ENCODE peak calls at places on chromosomes 16 and 17, in four cellular contexts. One of them, this sample, is unnamed. For H3K4me1, the result is how much of the 10 kb centered on the place peaks cover.

GRCh38 chr16:26598061-26598460 is 468.7 kb upstream of the C16orf82 start:
- DNase-seq in sigmoid colon: no peak
- DNase-seq in A549: no peak
- DNase-seq in endodermal cell: peak
- DNase-seq in this sample: no peak

GRCh38 chr17:40062347-40063033 is at the start of gene THRA:
- DNase-seq in endodermal cell: peak
- DNase-seq in A549: no peak
- DNase-seq in sigmoid colon: peak
- DNase-seq in this sample: peak

GRCh38 chr16:12020007-12020406 is 43.5 kb downstream of the SNX29 start:
- DNase-seq in sigmoid colon: no peak
- DNase-seq in endodermal cell: no peak
- DNase-seq in A549: no peak
- DNase-seq in this sample: peak

GRCh38 chr16:89018605-89019158 is 41.7 kb upstream of the CBFA2T3 start:
- DNase-seq in sigmoid colon: peak
- DNase-seq in A549: no peak
- DNase-seq in endodermal cell: peak
- DNase-seq in this sample: peak

GRCh38 chr16:23423496-23424049 is 29.4 kb downstream of the COG7 start:
- DNase-seq in sigmoid colon: peak
- DNase-seq in A549: peak
- DNase-seq in endodermal cell: peak
- DNase-seq in this sample: no peak

GRCh38 chr17:68222586-68222985 is 25.3 kb upstream of the AMZ2 start:
- DNase-seq in A549: no peak
- DNase-seq in endodermal cell: no peak
- DNase-seq in sigmoid colon: no peak
- DNase-seq in this sample: no peak

GRCh38 chr17:73604476-73604875 is 39.8 kb downstream of the SDK2 start:
- DNase-seq in endodermal cell: no peak
- DNase-seq in A549: no peak
- DNase-seq in sigmoid colon: no peak
- DNase-seq in this sample: no peak

GRCh38 chr17:4407851-4408250 is 25.9 kb upstream of the SPNS3 start:
- DNase-seq in sigmoid colon: no peak
- DNase-seq in endodermal cell: no peak
- DNase-seq in A549: no peak
- DNase-seq in this sample: no peak

GRCh38 chr16:23874613-23875294 is 39.0 kb downstream of the PRKCB start:
- DNase-seq in sigmoid colon: no peak
- DNase-seq in A549: no peak
- DNase-seq in endodermal cell: no peak
- DNase-seq in this sample: no peak

GRCh38 chr17:10119203-10120112 is 78.9 kb downstream of the GAS7 start:
- DNase-seq in endodermal cell: peak
- DNase-seq in sigmoid colon: peak
- DNase-seq in A549: no peak
- DNase-seq in this sample: peak

GRCh38 chr17:69246726-69247375 is 18.2 kb upstream of the ABCA10 start:
- DNase-seq in sigmoid colon: no peak
- DNase-seq in endodermal cell: no peak
- DNase-seq in A549: peak
- DNase-seq in this sample: no peak

GRCh38 chr16:50309156-50309526 is 42.8 kb downstream of the ADCY7 start:
- DNase-seq in sigmoid colon: no peak
- DNase-seq in endodermal cell: no peak
- DNase-seq in A549: no peak
- DNase-seq in this sample: no peak

GRCh38 chr16:19166500-19166899 is 1.5 kb upstream of the SYT17 start:
- DNase-seq in endodermal cell: no peak
- DNase-seq in A549: peak
- DNase-seq in sigmoid colon: no peak
- DNase-seq in this sample: no peak

GRCh38 chr16:87415441-87415840 is 23.3 kb downstream of the MAP1LC3B start:
- DNase-seq in A549: no peak
- DNase-seq in endodermal cell: no peak
- DNase-seq in sigmoid colon: peak
- DNase-seq in this sample: peak

GRCh38 chr16:31869511-31870201 is 4.0 kb upstream of the ZNF267 start:
- DNase-seq in A549: no peak
- DNase-seq in endodermal cell: no peak
- DNase-seq in sigmoid colon: no peak
- DNase-seq in this sample: peak

GRCh38 chr17:22221344-22221743 is 529.0 kb downstream of the KCNJ18 start:
- DNase-seq in endodermal cell: no peak
- DNase-seq in A549: no peak
- DNase-seq in sigmoid colon: no peak
- DNase-seq in this sample: peak

GRCh38 chr17:61970030-61970429 is 42.2 kb upstream of the INTS2 start:
- DNase-seq in sigmoid colon: no peak
- DNase-seq in A549: no peak
- DNase-seq in endodermal cell: no peak
- DNase-seq in this sample: no peak

GRCh38 chr16:86026136-86026905 is 127.4 kb downstream of the IRF8 start:
- DNase-seq in endodermal cell: peak
- DNase-seq in sigmoid colon: peak
- DNase-seq in A549: no peak
- DNase-seq in this sample: no peak

GRCh38 chr17:61584266-61584665 is 6.8 kb downstream of the NACA2 start:
- DNase-seq in A549: no peak
- DNase-seq in sigmoid colon: no peak
- DNase-seq in endodermal cell: no peak
- DNase-seq in this sample: no peak

GRCh38 chr16:57920891-57921240 is 50.1 kb downstream of the CNGB1 start:
- DNase-seq in endodermal cell: no peak
- DNase-seq in sigmoid colon: no peak
- DNase-seq in A549: no peak
- DNase-seq in this sample: no peak

GRCh38 chr17:2064980-2065785 is 10.3 kb downstream of the HIC1 start:
- DNase-seq in A549: peak
- DNase-seq in sigmoid colon: no peak
- DNase-seq in endodermal cell: peak
- DNase-seq in this sample: peak

GRCh38 chr16:74700206-74701040 is at the start of gene MLKL:
- DNase-seq in A549: peak
- DNase-seq in sigmoid colon: peak
- DNase-seq in endodermal cell: peak
- DNase-seq in this sample: peak

GRCh38 chr17:77471984-77472836 is 331.4 kb downstream of the SEC14L1 start:
- DNase-seq in sigmoid colon: peak
- DNase-seq in A549: no peak
- DNase-seq in endodermal cell: peak
- DNase-seq in this sample: no peak

GRCh38 chr17:70776446-70776845 is 607.1 kb downstream of the KCNJ2 start:
- DNase-seq in A549: no peak
- DNase-seq in endodermal cell: no peak
- DNase-seq in sigmoid colon: no peak
- DNase-seq in this sample: no peak

GRCh38 chr16:86664518-86665318 is 86.4 kb downstream of the FOXL1 start:
- DNase-seq in A549: peak
- DNase-seq in endodermal cell: no peak
- DNase-seq in sigmoid colon: no peak
- DNase-seq in this sample: no peak

GRCh38 chr16:57578521-57579360 is 36.3 kb downstream of the ADGRG5 start:
- DNase-seq in endodermal cell: no peak
- DNase-seq in A549: no peak
- DNase-seq in sigmoid colon: no peak
- DNase-seq in this sample: no peak

GRCh38 chr17:60748232-60748631 is 70.6 kb downstream of the BCAS3 start:
- DNase-seq in A549: no peak
- DNase-seq in endodermal cell: no peak
- DNase-seq in sigmoid colon: no peak
- DNase-seq in this sample: no peak

GRCh38 chr17:4658478-4659305 is 17.2 kb upstream of the ALOX15 start:
- DNase-seq in sigmoid colon: no peak
- DNase-seq in A549: no peak
- DNase-seq in endodermal cell: no peak
- DNase-seq in this sample: no peak

GRCh38 chr17:8408371-8408770 is 10.7 kb upstream of the RNF222 start:
- DNase-seq in endodermal cell: peak
- DNase-seq in sigmoid colon: no peak
- DNase-seq in A549: peak
- DNase-seq in this sample: no peak

GRCh38 chr17:80931421-80932265 is 60.0 kb upstream of the CHMP6 start:
- DNase-seq in A549: no peak
- DNase-seq in sigmoid colon: no peak
- DNase-seq in endodermal cell: peak
- DNase-seq in this sample: peak

GRCh38 chr16:15966420-15967222 is 17.2 kb downstream of the ABCC1 start:
- DNase-seq in endodermal cell: no peak
- DNase-seq in A549: peak
- DNase-seq in sigmoid colon: no peak
- DNase-seq in this sample: no peak

GRCh38 chr17:55271223-55271571 is 6.4 kb downstream of the HLF start:
- DNase-seq in endodermal cell: no peak
- DNase-seq in sigmoid colon: no peak
- DNase-seq in A549: no peak
- DNase-seq in this sample: no peak

GRCh38 chr17:50149425-50150353 is 788 bp downstream of the PPP1R9B start:
- DNase-seq in sigmoid colon: peak
- DNase-seq in endodermal cell: peak
- DNase-seq in A549: peak
- DNase-seq in this sample: peak

GRCh38 chr17:41786227-41787020 is at the start of gene JUP:
- DNase-seq in endodermal cell: peak
- DNase-seq in sigmoid colon: peak
- DNase-seq in A549: peak
- DNase-seq in this sample: peak

DNA sequence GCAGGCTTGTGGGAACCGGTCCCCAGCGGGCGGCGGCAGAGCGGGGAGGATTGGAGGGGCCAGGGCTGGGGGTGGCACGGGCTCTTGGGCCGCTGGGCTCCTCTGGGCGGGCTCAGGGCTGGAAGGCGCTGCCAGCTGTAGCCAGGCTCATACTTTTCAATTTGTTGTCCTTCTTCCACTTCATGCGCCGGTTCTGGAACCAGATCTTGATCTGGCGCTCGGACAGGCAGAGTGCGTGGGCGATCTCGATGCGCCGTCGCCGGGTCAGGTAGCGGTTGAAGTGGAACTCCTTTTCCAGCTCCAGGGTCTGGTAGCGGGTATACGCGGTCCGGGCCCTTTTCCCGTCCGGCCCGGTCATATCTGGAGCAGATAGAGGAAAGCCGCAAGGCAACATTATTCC is 1.5 kb downstream of the HOXB5 start:
- DNase-seq in A549: no peak
- DNase-seq in sigmoid colon: no peak
- DNase-seq in endodermal cell: peak
- DNase-seq in this sample: no peak
- H3K4me3 ChIP-seq in A549: no peak
- H3K4me3 ChIP-seq in sigmoid colon: peak
- H3K4me3 ChIP-seq in endodermal cell: no peak
- H3K4me3 ChIP-seq in this sample: no peak

GRCh38 chr16:56262148-56262878 is 71.0 kb downstream of the GNAO1 start:
- DNase-seq in sigmoid colon: peak
- DNase-seq in endodermal cell: no peak
- DNase-seq in A549: no peak
- DNase-seq in this sample: peak
- H3K4me1 ChIP-seq in sigmoid colon: half or more
- H3K4me1 ChIP-seq in endodermal cell: under half
- H3K4me1 ChIP-seq in A549: under half
- H3K4me1 ChIP-seq in this sample: under half

GRCh38 chr16:48367443-48368049 is 17.7 kb downstream of the SIAH1 start:
- DNase-seq in endodermal cell: no peak
- DNase-seq in sigmoid colon: no peak
- DNase-seq in A549: no peak
- DNase-seq in this sample: no peak

GRCh38 chr16:48369765-48370164 is 15.4 kb downstream of the SIAH1 start:
- DNase-seq in sigmoid colon: no peak
- DNase-seq in A549: no peak
- DNase-seq in endodermal cell: no peak
- DNase-seq in this sample: no peak

GRCh38 chr16:48365030-48365600 is 20.1 kb downstream of the SIAH1 start:
- DNase-seq in sigmoid colon: no peak
- DNase-seq in endodermal cell: no peak
- DNase-seq in A549: peak
- DNase-seq in this sample: no peak

GRCh38 chr16:48366165-48367093 is 18.8 kb downstream of the SIAH1 start:
- DNase-seq in endodermal cell: peak
- DNase-seq in A549: peak
- DNase-seq in sigmoid colon: peak
- DNase-seq in this sample: no peak

DNA sequence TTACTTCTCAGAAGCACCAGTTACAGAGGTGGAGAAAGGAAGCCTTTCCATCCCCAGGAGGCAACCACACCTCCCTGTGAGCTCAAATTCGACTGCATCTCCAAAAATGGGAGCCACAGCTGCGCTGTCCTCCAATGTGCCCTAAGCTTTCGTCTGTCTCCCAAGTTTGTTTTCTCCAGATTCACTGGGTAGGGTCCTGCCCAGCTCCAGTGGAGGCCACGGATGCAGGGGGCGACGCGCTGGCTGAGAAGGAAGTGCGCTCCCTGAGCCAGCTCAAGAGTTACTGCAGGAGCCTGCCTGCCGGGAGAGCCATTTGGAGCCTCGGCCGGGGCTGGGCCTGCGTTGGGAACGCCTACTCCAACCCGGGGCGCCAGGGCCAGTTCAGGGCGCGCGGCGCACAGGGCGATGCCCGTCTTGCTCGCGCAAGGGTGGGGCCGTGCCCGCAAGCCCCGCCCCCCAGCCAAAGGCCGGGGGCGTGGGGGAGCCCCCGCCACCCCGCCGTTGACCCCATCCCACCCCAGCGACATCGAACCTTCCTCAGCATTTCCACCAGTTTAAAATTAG is 19.5 kb downstream of the SIAH1 start:
- DNase-seq in A549: peak
- DNase-seq in endodermal cell: peak
- DNase-seq in sigmoid colon: peak
- DNase-seq in this sample: peak
- TF ChIP-seq CTCF in A549: no peak
- TF ChIP-seq CTCF in endodermal cell: peak
- TF ChIP-seq CTCF in sigmoid colon: no peak
- TF ChIP-seq CTCF in this sample: no peak

DNA sequence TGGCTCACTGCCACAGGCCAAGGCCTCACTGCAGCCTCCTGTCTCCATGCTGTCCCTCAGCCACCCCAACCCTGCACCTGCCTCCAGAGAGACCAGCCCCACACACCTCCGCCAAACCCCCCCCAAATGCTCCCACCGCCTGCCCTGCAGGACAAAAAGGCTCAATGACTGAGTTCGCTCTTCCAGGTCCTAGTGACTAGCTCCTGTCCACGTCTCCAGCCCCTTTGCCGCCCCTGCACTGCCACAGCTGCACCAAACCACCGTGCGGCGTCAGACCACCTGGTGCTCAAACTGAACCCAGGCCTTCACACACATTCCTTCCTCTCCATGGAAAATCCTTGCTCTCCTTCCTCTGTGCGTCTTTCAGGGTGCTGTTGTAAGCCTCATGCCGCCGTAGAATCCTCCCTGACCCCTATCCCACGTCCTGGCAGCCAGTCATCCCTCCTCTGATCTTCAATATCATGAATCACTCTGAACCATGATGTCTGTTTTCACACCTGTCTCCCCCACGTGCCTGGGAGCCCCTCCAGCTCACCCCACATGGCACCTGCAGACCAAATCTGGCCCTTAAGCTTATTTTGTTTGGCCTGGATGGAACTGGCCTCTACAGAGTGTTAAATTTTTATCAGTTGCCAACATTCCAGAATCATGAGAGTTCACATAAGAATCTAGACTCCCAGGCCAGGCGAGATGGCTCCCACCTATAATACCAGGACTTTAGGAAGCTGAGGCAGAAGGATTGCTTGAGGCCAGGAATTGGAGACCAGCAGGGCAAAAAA is 4.3 kb upstream of the GSG1L start:
- DNase-seq in endodermal cell: no peak
- DNase-seq in sigmoid colon: no peak
- DNase-seq in A549: no peak
- DNase-seq in this sample: no peak
- H3K4me3 ChIP-seq in endodermal cell: no peak
- H3K4me3 ChIP-seq in sigmoid colon: no peak
- H3K4me3 ChIP-seq in A549: no peak
- H3K4me3 ChIP-seq in this sample: no peak

This sample was measured in spleen.